ENCODE peak calls at places on chromosomes 1 and 21, in seven cellular contexts. N is heart right ventricle, X is right lobe of liver, V is PC-3, E is lower lobe of right lung, A is esophagus squamous epithelium, K is sigmoid colon. B is an unnamed sample.

GRCh38 chr1:53331446-53332187 is 3.7 kb upstream of the LRP8 start:
- DNase-seq in N (no peak), X (peak; percentile 33), V (no peak), E (no peak), A (no peak), K (peak; percentile 45), B (no peak)

GRCh38 chr1:204443871-204444581 is 32.4 kb upstream of the PPP1R15B start:
- DNase-seq in N (no peak), X (no peak), V (peak; percentile 96), E (no peak), A (no peak), K (no peak), B (peak; percentile 86)

GRCh38 chr1:20081331-20081810 is 11.4 kb downstream of the PLA2G5 start:
- DNase-seq in N (no peak), X (no peak), V (no peak), E (no peak), A (no peak), K (peak; percentile 43), B (no peak)

GRCh38 chr21:17818158-17819113 is 720 bp downstream of the C21orf91 start:
- DNase-seq in N (peak; percentile 22), X (peak; percentile 60), V (peak; percentile 56), E (peak; percentile 61), A (no peak), K (peak; percentile 68), B (no peak)

GRCh38 chr1:160127865-160128523 is 12.4 kb downstream of the ATP1A2 start:
- DNase-seq in N (peak; percentile 33), X (no peak), V (peak; percentile 54), E (no peak), A (no peak), K (no peak), B (no peak)

GRCh38 chr21:33026299-33026858 is 644 bp downstream of the OLIG2 start:
- DNase-seq in N (no peak), X (no peak), V (no peak), E (no peak), A (no peak), K (peak; percentile 20), B (no peak)

GRCh38 chr21:45297869-45298268 is 10.2 kb upstream of the POFUT2 start:
- DNase-seq in N (no peak), X (peak; percentile 31), V (no peak), E (no peak), A (no peak), K (peak; percentile 30), B (no peak)

GRCh38 chr1:209168204-209168603 is 415.3 kb upstream of the CAMK1G start:
- DNase-seq in N (no peak), X (no peak), V (peak; percentile 99), E (no peak), A (no peak), K (no peak), B (peak; percentile 56)

GRCh38 chr21:46054031-46054430 is 43.9 kb upstream of the COL6A2 start:
- DNase-seq in N (no peak), X (no peak), V (no peak), E (no peak), A (no peak), K (peak; percentile 65), B (no peak)

GRCh38 chr1:15171271-15171908 is 17.8 kb downstream of the TMEM51 start:
- DNase-seq in N (no peak), X (no peak), V (no peak), E (no peak), A (no peak), K (no peak), B (no peak)

GRCh38 chr1:163071381-163072255 is 2.5 kb downstream of the RGS4 start:
- DNase-seq in N (peak; percentile 74), X (peak; percentile 55), V (peak; percentile 97), E (no peak), A (no peak), K (peak; percentile 79), B (peak; percentile 49)

GRCh38 chr1:228288536-228289238 is 80.8 kb downstream of the OBSCN start:
- DNase-seq in N (no peak), X (no peak), V (no peak), E (peak; percentile 38), A (no peak), K (peak; percentile 35), B (no peak)

GRCh38 chr1:91885716-91886506 is at the start of gene TGFBR3:
- DNase-seq in N (peak; percentile 94), X (peak; percentile 95), V (peak; percentile 70), E (peak; percentile 89), A (peak; percentile 24), K (peak; percentile 98), B (no peak)
- H3K27ac ChIP-seq in N (peak within 1 kb of the TSS; percentile 94), X (peak within 1 kb of the TSS; percentile 83), V (peak within 1 kb of the TSS; percentile 3), E (peak within 1 kb of the TSS; percentile 92), A (peak within 1 kb of the TSS; percentile 93), K (peak within 1 kb of the TSS; percentile 99), B (no peak within 1 kb of the TSS)

DNA sequence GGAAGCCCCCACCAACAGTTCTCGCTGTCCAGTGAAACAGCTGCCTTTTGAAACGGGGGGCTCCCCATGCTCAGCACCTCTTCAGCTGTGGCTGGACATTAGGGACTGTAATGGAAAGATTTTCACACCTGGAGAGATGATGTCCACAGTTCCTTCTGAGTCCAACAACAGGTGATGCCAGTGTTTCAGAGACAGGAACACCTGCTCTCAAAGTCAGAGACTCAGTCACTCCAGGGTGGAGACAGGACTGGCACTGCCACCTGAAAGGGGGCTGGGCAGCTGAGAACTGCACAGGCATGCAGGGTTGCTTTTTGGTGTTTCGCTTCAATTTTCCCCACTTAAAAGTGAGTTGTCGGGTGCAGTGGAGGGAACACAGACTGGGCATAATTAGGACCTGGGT is 124.8 kb downstream of the GALNT2 start:
- DNase-seq in N (no peak), X (no peak), V (no peak), E (no peak), A (no peak), K (no peak), B (no peak)
- H3K27ac ChIP-seq in N (peak overlapping the region; percentile 79), X (no peak overlapping the region), V (no peak overlapping the region), E (peak overlapping the region; percentile 71), A (no peak overlapping the region), K (peak overlapping the region; percentile 78), B (no peak overlapping the region)

GRCh38 chr1:10778640-10779039 is 17.8 kb downstream of the CASZ1 start:
- DNase-seq in N (no peak), X (no peak), V (no peak), E (peak; percentile 27), A (no peak), K (no peak), B (no peak)
- H3K27ac ChIP-seq in N (no peak overlapping the region), X (no peak overlapping the region), V (peak overlapping the region; percentile 80), E (no peak overlapping the region), A (peak overlapping the region; percentile 84), K (peak overlapping the region; percentile 55), B (peak overlapping the region; percentile 78)

DNA sequence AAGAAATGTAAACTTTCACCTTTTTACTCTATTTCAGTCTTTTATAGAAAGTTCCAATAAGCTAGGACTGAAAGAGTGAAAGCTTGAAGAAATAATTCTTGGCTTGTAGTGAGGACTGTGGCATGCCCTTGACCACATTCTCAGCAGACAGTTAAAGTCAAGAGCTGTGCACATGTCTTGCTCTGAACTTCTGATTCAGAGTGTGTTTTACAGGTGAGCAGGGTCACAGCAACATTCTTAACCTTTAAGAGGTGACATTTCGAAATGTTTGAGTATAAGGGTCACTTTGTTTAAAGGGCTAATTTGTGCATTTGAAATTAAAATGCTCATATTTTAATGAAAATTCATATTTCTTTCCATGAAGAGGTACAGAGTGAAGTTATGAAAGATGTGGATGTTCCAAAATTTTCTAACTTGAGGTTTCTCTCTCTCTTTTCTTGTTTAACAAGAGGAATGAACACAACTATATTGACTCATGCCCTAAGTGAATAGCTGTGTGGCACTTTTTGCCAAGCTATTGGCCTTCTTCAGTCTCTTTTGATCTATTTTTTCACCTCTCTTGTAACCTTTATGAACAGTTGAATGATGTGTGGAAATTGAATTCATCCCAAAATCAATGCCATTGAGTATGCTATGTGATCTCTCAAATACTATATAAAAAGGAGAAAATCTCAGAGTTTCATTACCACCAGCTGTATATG is 918.1 kb downstream of the ADGRL2 start:
- DNase-seq in N (no peak), X (no peak), V (no peak), E (no peak), A (no peak), K (no peak), B (no peak)
- H3K27ac ChIP-seq in N (no peak overlapping the region), X (peak overlapping the region; percentile 65), V (no peak overlapping the region), E (no peak overlapping the region), A (no peak overlapping the region), K (no peak overlapping the region), B (no peak overlapping the region)

GRCh38 chr1:39270368-39270767 is 65.9 kb downstream of the MACF1 start:
- DNase-seq in N (no peak), X (no peak), V (no peak), E (no peak), A (no peak), K (no peak), B (no peak)

GRCh38 chr1:39272791-39273071 is 68.2 kb downstream of the MACF1 start:
- DNase-seq in N (no peak), X (no peak), V (no peak), E (no peak), A (no peak), K (no peak), B (no peak)

GRCh38 chr1:39272027-39272790 is 67.7 kb downstream of the MACF1 start:
- DNase-seq in N (peak; percentile 25), X (peak; percentile 48), V (no peak), E (no peak), A (no peak), K (no peak), B (no peak)

GRCh38 chr1:39277876-39278275 is 73.4 kb downstream of the MACF1 start:
- DNase-seq in N (no peak), X (no peak), V (no peak), E (no peak), A (no peak), K (no peak), B (no peak)

GRCh38 chr1:39275836-39276507 is 71.5 kb downstream of the MACF1 start:
- DNase-seq in N (no peak), X (no peak), V (no peak), E (no peak), A (no peak), K (no peak), B (peak; percentile 68)
- H3K27ac ChIP-seq in N (no peak overlapping the region), X (no peak overlapping the region), V (no peak overlapping the region), E (no peak overlapping the region), A (peak overlapping the region; percentile 53), K (peak overlapping the region; percentile 18), B (peak overlapping the region; percentile 61)